ENCODE peak calls at places on chromosomes 16 and 17, in four cellular contexts. One of them, this sample, is unnamed.

GRCh38 chr17:22221344-22221743 is 529.0 kb downstream of the KCNJ18 start:
- DNase-seq in stimulated activated CD4-positive, alpha-beta T cell treated with anti-CD3 and anti-CD28 coated beads, Interleukin-2, amount 100 ng/mL, for 48 hours: no peak
- DNase-seq in NCI-H1930: no peak
- DNase-seq in MCF 10A: no peak
- DNase-seq in this sample: no peak

GRCh38 chr17:20095366-20096080 is 86.4 kb downstream of the SPECC1 start:
- DNase-seq in MCF 10A: peak; percentile 16
- DNase-seq in stimulated activated CD4-positive, alpha-beta T cell treated with anti-CD3 and anti-CD28 coated beads, Interleukin-2, amount 100 ng/mL, for 48 hours: no peak
- DNase-seq in NCI-H1930: peak; percentile 35
- DNase-seq in this sample: peak; percentile 46

GRCh38 chr16:85646358-85646907 is 33.3 kb downstream of the GSE1 start:
- DNase-seq in NCI-H1930: no peak
- DNase-seq in stimulated activated CD4-positive, alpha-beta T cell treated with anti-CD3 and anti-CD28 coated beads, Interleukin-2, amount 100 ng/mL, for 48 hours: no peak
- DNase-seq in MCF 10A: no peak
- DNase-seq in this sample: no peak

GRCh38 chr16:57807968-57808528 is 5.8 kb upstream of the KIFC3 start:
- DNase-seq in stimulated activated CD4-positive, alpha-beta T cell treated with anti-CD3 and anti-CD28 coated beads, Interleukin-2, amount 100 ng/mL, for 48 hours: peak; percentile 54
- DNase-seq in NCI-H1930: no peak
- DNase-seq in MCF 10A: peak; percentile 92
- DNase-seq in this sample: no peak

GRCh38 chr16:71295950-71296349 is 6.7 kb upstream of the CMTR2 start:
- DNase-seq in NCI-H1930: no peak
- DNase-seq in stimulated activated CD4-positive, alpha-beta T cell treated with anti-CD3 and anti-CD28 coated beads, Interleukin-2, amount 100 ng/mL, for 48 hours: no peak
- DNase-seq in MCF 10A: no peak
- DNase-seq in this sample: no peak

GRCh38 chr16:10862432-10862831 is 14.6 kb upstream of the CIITA start:
- DNase-seq in stimulated activated CD4-positive, alpha-beta T cell treated with anti-CD3 and anti-CD28 coated beads, Interleukin-2, amount 100 ng/mL, for 48 hours: no peak
- DNase-seq in NCI-H1930: no peak
- DNase-seq in MCF 10A: peak; percentile 99
- DNase-seq in this sample: no peak

GRCh38 chr17:40485851-40486512 is 15.4 kb downstream of the TNS4 start:
- DNase-seq in MCF 10A: peak; percentile 98
- DNase-seq in NCI-H1930: no peak
- DNase-seq in stimulated activated CD4-positive, alpha-beta T cell treated with anti-CD3 and anti-CD28 coated beads, Interleukin-2, amount 100 ng/mL, for 48 hours: no peak
- DNase-seq in this sample: no peak

GRCh38 chr17:71937914-71938313 is 182.9 kb upstream of the SOX9 start:
- DNase-seq in stimulated activated CD4-positive, alpha-beta T cell treated with anti-CD3 and anti-CD28 coated beads, Interleukin-2, amount 100 ng/mL, for 48 hours: no peak
- DNase-seq in MCF 10A: no peak
- DNase-seq in NCI-H1930: no peak
- DNase-seq in this sample: no peak

GRCh38 chr17:34360571-34360970 is 2.5 kb downstream of the CCL1 start:
- DNase-seq in NCI-H1930: no peak
- DNase-seq in stimulated activated CD4-positive, alpha-beta T cell treated with anti-CD3 and anti-CD28 coated beads, Interleukin-2, amount 100 ng/mL, for 48 hours: no peak
- DNase-seq in MCF 10A: no peak
- DNase-seq in this sample: no peak

GRCh38 chr17:62724398-62725146 is 83.5 kb downstream of the MARCHF10 start:
- DNase-seq in MCF 10A: peak; percentile 63
- DNase-seq in NCI-H1930: no peak
- DNase-seq in stimulated activated CD4-positive, alpha-beta T cell treated with anti-CD3 and anti-CD28 coated beads, Interleukin-2, amount 100 ng/mL, for 48 hours: peak; percentile 62
- DNase-seq in this sample: no peak

GRCh38 chr17:78532922-78533640 is 44.1 kb downstream of the DNAH17 start:
- DNase-seq in MCF 10A: peak; percentile 95
- DNase-seq in NCI-H1930: no peak
- DNase-seq in stimulated activated CD4-positive, alpha-beta T cell treated with anti-CD3 and anti-CD28 coated beads, Interleukin-2, amount 100 ng/mL, for 48 hours: no peak
- DNase-seq in this sample: no peak